ENCODE peak calls at places on chromosomes 6 and 20, in nine cellular contexts. W is testis, S is body of pancreas, G is A549, X is HCT116, P is adrenal gland, F is IMR-90, L is endothelial cell of umbilical vein, H is heart left ventricle. O is an unnamed sample. For H3K4me1, the result is how much of the 10 kb centered on the place peaks cover.

GRCh38 chr6:152089992-152090391 is 282.5 kb downstream of the ESR1 start:
- DNase-seq in S (no peak), W (no peak), P (peak), X (no peak), F (peak), L (no peak), G (peak), H (no peak), O (no peak)

GRCh38 chr6:81997091-81997926 is 244.8 kb upstream of the TENT5A start:
- DNase-seq in H (no peak), W (no peak), S (no peak), G (no peak), X (no peak), P (no peak), L (no peak), F (peak), O (no peak)

GRCh38 chr6:132133734-132134490 is 182.7 kb upstream of the CCN2 start:
- DNase-seq in F (peak), X (no peak), L (peak), G (no peak), P (peak), H (no peak), W (peak), S (peak), O (peak)

GRCh38 chr6:116047173-116047933 is 13.3 kb downstream of the FRK start:
- DNase-seq in F (peak), W (no peak), G (peak), H (no peak), X (no peak), P (no peak), L (no peak), S (peak), O (no peak)

GRCh38 chr6:100924574-100924973 is 43.4 kb upstream of the ASCC3 start:
- DNase-seq in P (no peak), S (no peak), L (no peak), H (no peak), W (no peak), F (no peak), X (no peak), G (no peak), O (no peak)

GRCh38 chr6:26173836-26174144 is 86.6 kb downstream of the HFE start:
- DNase-seq in X (no peak), W (no peak), S (no peak), G (no peak), L (no peak), H (no peak), F (no peak), P (no peak), O (no peak)

GRCh38 chr6:56984374-56984773 is 29.5 kb downstream of the BEND6 start:
- DNase-seq in L (no peak), S (no peak), F (peak), P (no peak), H (no peak), X (no peak), G (no peak), W (no peak), O (no peak)

GRCh38 chr20:34604980-34605788 is 46.7 kb downstream of the MAP1LC3A start:
- DNase-seq in X (no peak), F (peak), P (peak), L (peak), H (no peak), S (peak), W (no peak), G (no peak), O (no peak)

DNA sequence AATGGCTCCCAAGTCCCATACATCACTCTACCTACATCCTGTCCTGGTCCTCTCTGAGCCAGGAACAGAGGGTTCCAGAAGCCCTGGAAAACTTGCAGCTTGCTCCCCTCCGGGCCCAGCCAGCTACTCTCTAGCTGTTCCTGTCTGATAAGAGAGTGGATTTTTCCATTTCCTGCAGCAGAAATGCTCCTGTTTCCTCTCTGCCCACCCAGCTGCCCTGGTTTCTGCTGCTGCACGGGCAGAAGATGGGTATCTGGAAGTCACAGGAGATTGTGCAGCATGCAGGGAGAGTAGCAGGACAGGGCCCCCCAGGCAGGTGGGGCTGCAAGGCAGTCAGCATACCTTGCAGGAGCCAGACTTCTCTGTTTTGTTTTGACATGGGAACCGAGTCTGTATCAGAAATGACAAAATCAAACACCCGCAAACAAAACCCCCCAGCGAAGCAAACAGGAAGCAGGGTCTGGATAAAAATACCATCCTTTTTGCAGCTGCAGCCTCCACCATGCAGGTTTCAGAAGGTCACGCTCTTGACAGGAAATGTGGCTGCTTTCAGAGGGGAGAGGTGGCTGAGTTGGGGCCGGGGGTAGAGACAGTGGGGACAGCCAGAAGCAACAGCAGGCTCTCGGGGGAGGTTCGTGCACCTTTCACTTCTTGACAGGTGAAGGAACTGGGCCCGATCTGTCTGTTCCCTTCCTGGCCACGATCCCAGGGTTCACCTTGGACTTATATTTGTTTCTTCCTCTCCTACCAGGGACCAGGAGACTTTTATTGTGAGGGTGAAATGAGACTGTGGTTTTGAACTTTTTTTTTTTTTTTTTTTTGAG is 50.8 kb upstream of the FAM83D start:
- DNase-seq in F (no peak), S (peak), L (peak), H (no peak), P (peak), G (no peak), X (no peak), W (no peak), O (no peak)
- TF ChIP-seq POLR2A in F (no peak), S (no peak), L (no peak), H (no peak), P (no peak), G (no peak), X (no peak), W (no peak), O (no peak)

GRCh38 chr6:99424022-99424421 is 1.1 kb downstream of the PNISR start:
- DNase-seq in X (no peak), H (no peak), W (no peak), P (no peak), L (no peak), G (no peak), F (no peak), S (no peak), O (no peak)
- H3K4me1 ChIP-seq in X (under half), H (half or more), W (under half), P (under half), L (under half), G (under half), F (under half), S (half or more), O (under half)

GRCh38 chr6:27177454-27178000 is 70.0 kb upstream of the PRSS16 start:
- DNase-seq in G (peak), H (peak), L (peak), W (peak), X (peak), P (peak), S (peak), F (peak), O (peak)

GRCh38 chr6:27178001-27178730 is 69.3 kb upstream of the PRSS16 start:
- DNase-seq in H (peak), P (peak), X (peak), G (peak), L (peak), S (peak), F (peak), W (peak), O (peak)

GRCh38 chr6:27176096-27176495 is 71.4 kb upstream of the PRSS16 start:
- DNase-seq in X (no peak), P (no peak), G (no peak), S (no peak), W (no peak), F (peak), L (no peak), H (no peak), O (no peak)

GRCh38 chr6:27174958-27175357 is 72.5 kb upstream of the PRSS16 start:
- DNase-seq in X (no peak), P (no peak), W (no peak), H (no peak), F (no peak), L (no peak), S (no peak), G (no peak), O (no peak)

DNA sequence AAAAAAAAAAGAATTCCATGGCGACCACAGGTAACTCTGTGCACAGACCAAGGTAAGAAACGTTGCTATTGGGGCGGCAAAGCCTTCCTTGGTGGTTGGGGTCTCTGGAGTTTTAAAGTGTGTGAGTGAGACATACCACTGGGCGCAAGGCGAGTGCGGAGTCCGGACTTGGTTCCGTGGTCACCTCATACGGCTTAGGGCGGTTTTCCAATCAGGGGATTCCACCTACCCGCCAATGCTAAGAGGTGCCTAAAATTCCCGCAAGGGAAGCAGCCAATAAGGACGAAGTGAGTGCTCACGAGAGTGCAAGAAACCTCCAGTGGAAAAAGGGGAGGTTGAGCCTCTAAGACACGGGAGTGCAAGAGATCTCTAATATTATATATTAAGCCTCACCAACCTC is 68.6 kb upstream of the PRSS16 start:
- DNase-seq in G (no peak), F (no peak), X (no peak), H (no peak), W (no peak), S (no peak), L (no peak), P (no peak), O (no peak)
- TF ChIP-seq CTCF in G (no peak), F (no peak), X (no peak), H (no peak), W (no peak), S (no peak), L (no peak), P (no peak), O (no peak)

GRCh38 chr6:19802656-19803055 is 34.5 kb upstream of the ID4 start:
- DNase-seq in X (no peak), W (no peak), G (no peak), L (no peak), F (no peak), P (no peak), H (no peak), S (no peak), O (no peak)

GRCh38 chr6:19805146-19805515 is 32.0 kb upstream of the ID4 start:
- DNase-seq in G (peak), W (no peak), L (no peak), H (no peak), X (peak), F (peak), P (no peak), S (no peak), O (no peak)

GRCh38 chr6:19803331-19804330 is 33.5 kb upstream of the ID4 start:
- DNase-seq in G (no peak), H (no peak), X (no peak), F (peak), L (no peak), S (no peak), P (no peak), W (no peak), O (no peak)

GRCh38 chr6:19806971-19807396 is 30.2 kb upstream of the ID4 start:
- DNase-seq in P (no peak), S (no peak), L (no peak), W (no peak), G (no peak), H (no peak), F (no peak), X (no peak), O (no peak)

DNA sequence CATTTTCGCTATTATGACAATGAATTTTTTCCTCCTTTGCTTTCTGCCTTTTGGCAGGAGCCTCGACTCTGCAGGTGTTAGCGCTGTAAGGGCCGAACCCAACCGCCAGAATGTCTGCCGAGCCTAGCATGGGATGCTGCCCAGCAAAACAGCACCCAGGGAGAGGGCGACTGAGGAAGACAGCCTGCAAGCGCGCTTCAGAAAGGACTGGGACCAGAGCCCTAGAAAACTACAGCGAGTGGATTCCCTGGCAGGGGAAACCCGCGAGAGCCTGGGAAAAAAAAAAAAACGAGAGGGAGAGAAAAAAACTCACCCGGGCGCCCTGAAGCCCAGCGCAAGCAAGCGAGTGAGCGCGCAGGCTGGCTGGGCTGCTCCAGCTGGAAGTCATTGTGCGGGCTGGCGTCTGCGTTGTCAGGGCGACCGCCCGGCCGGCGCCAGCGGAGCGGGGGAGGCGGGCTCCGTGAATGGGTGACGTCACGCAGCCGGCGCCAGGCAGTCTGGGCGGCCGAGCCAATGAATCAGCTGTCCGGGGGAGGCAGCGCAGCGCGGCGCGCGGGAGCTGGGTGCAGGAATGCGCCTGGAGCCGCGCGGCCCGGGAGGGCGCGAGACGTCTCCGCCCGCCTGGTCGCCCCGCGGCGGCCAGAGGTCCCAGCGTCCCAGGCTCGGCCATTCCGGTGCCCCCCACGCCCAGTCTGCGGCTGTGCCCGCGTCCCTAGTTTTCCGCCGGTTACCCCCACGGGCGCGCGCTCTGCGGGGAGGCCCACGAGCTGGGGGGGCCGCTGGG is 32.6 kb upstream of the ID4 start:
- DNase-seq in L (peak), H (peak), S (peak), W (peak), P (peak), G (peak), F (peak), X (peak), O (peak)
- TF ChIP-seq POLR2A in L (no peak), H (peak), S (peak), W (peak), P (peak), G (peak), F (peak), X (no peak), O (peak)

GRCh38 chr6:18091382-18091781 is 31.1 kb downstream of the NHLRC1 start:
- DNase-seq in W (no peak), P (no peak), S (no peak), X (no peak), L (no peak), G (no peak), H (no peak), F (no peak), O (no peak)
- H3K4me1 ChIP-seq in W (under half), P (under half), S (under half), X (under half), L (under half), G (under half), H (under half), F (under half), O (under half)

DNA sequence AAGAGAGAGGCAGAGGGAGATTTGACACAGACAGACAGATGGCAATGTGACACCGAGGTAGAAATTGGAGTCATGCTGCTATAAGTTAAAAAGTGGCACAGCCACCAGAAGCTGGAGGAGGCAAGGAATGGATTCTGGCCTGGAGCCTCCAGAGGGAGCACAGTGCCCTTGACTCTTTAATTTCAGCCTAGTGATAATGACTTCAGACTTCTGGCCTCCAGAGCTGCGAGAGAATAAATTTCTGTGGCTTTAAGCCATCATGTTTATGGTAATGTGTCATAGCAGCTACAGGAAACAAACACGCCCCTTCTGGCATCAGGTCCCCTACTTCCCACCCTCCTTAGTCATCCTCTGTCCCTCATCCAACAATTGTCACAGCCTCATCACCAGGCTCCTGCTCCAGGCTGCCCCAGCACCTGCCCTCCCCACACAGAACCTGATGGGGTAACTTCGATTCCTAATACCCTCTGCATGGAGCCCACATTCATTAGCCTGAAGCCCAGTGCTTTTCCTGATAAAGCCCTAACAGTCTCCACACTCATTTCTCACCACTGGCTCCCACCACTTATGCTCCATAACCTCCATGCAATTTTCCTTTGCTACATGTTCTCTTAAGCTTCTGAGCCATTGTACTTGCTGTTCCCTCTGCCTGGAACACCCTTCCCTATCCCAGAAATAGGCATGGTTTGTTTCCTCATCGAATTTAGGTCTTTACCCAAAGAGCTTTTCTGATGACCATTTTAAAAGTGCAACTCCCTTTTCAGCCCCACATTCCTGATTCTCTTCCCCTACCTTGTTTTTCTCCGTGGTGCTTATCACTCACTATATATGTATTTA is 69.7 kb upstream of the TOX2 start:
- DNase-seq in X (peak), H (peak), L (peak), W (peak), S (peak), P (peak), G (peak), F (peak), O (no peak)
- TF ChIP-seq CTCF in X (peak), H (peak), L (peak), W (no peak), S (no peak), P (no peak), G (peak), F (peak), O (no peak)